ENCODE peak calls at places on chromosomes 4 and X, in nine cellular contexts. G, Y, J, O, P, K, N, B and W are unnamed samples.

GRCh38 chrX:140274761-140275525 is 229.9 kb downstream of the SOX3 start:
- DNase-seq in N (no peak), Y (no peak), J (no peak), K (no peak), P (no peak), O (peak), G (no peak), B (no peak), W (no peak)

GRCh38 chr4:30840571-30840970 is 120.4 kb downstream of the PCDH7 start:
- DNase-seq in J (no peak), P (no peak), B (no peak), O (no peak), G (no peak), N (no peak), K (no peak), Y (no peak), W (no peak)

GRCh38 chrX:9786839-9787635 is 808 bp downstream of the SHROOM2 start:
- DNase-seq in J (peak), B (no peak), N (no peak), O (peak), P (no peak), Y (no peak), G (no peak), K (no peak), W (no peak)

GRCh38 chr4:36363024-36363423 is 81.6 kb downstream of the DTHD1 start:
- DNase-seq in N (no peak), K (no peak), J (no peak), P (no peak), Y (no peak), B (no peak), G (no peak), O (no peak), W (no peak)

GRCh38 chr4:121199742-121200561 is 35.8 kb upstream of the TNIP3 start:
- DNase-seq in O (no peak), B (no peak), J (no peak), Y (no peak), G (no peak), N (no peak), P (no peak), K (peak), W (peak)

GRCh38 chr4:30720021-30720655 is at the start of gene PCDH7:
- DNase-seq in B (no peak), J (peak), G (no peak), O (peak), K (no peak), N (no peak), Y (peak), P (no peak), W (no peak)

GRCh38 chr4:134533068-134533467 is 331.5 kb upstream of the PABPC4L start:
- DNase-seq in O (no peak), Y (no peak), B (no peak), K (no peak), P (no peak), G (no peak), N (no peak), J (no peak), W (no peak)

GRCh38 chr4:3638080-3638715 is 106.0 kb upstream of the LRPAP1 start:
- DNase-seq in N (no peak), G (no peak), P (no peak), B (no peak), Y (no peak), J (no peak), O (no peak), K (no peak), W (no peak)

GRCh38 chrX:26851981-26852380 is 611.2 kb downstream of the PPP4R3C start:
- DNase-seq in J (no peak), O (peak), Y (no peak), G (peak), K (no peak), N (peak), P (no peak), B (no peak), W (no peak)

GRCh38 chr4:23476514-23477090 is 413.2 kb downstream of the PPARGC1A start:
- DNase-seq in O (no peak), J (no peak), G (no peak), K (no peak), N (no peak), B (no peak), P (no peak), Y (no peak), W (no peak)

GRCh38 chr4:38891051-38891738 is 23.6 kb downstream of the FAM114A1 start:
- DNase-seq in J (no peak), K (no peak), N (no peak), Y (no peak), G (no peak), B (no peak), P (no peak), O (no peak), W (no peak)
- TF ChIP-seq REST in J (no peak), K (no peak), N (no peak), Y (no peak), G (no peak), B (no peak), P (no peak), O (no peak), W (no peak)

DNA sequence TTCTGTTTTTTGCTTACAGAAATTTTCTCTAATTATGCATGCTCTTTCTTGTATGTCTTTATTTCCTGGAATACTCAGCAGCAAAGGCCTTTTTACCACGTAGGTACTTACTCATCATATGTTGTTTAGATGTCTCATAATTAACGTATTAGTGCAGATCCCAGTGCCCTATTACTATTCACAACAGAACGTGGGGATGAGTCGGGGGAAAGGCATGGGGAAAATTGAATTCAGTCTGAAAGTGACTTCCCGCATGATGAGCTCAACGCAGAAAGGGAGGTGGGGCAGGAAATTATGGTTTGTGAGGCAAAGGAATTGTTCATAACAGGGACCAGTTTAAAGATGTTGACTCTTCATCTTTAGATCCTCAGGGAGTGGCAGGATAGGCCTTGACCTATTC is 1.9 kb upstream of the TMPRSS11D start:
- DNase-seq in Y (no peak), G (peak), P (no peak), K (no peak), J (no peak), N (no peak), O (no peak), B (peak), W (no peak)
- TF ChIP-seq REST in Y (no peak), G (no peak), P (no peak), K (no peak), J (no peak), N (no peak), O (no peak), B (no peak), W (no peak)

DNA sequence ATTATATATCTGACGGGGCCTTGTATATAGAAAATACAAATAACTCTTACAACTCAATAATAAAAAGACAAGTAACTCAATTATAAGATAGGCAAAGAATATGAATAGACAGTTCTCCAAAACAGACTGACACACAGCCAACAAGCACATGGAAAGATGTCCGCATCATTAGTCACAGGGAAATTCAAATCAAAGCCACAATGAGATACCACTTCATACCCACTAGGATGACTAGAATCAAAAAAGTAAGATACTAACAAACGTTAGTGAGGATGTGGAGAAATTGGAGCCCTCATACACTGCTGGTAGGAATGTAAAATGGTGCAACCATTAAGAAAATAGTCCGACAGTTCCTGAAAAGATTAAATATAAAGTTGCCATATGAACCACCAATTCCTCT is 115.7 kb downstream of the RCHY1 start:
- DNase-seq in K (no peak), Y (no peak), O (no peak), B (no peak), N (no peak), J (no peak), P (no peak), G (no peak), W (no peak)
- TF ChIP-seq REST in K (no peak), Y (no peak), O (no peak), B (no peak), N (no peak), J (no peak), P (no peak), G (no peak), W (no peak)

GRCh38 chrX:39616098-39616729 is 481.5 kb downstream of the BCOR start:
- DNase-seq in J (no peak), P (no peak), B (no peak), K (peak), N (no peak), O (no peak), Y (no peak), G (no peak), W (no peak)

GRCh38 chrX:39614680-39614998 is 483.1 kb downstream of the BCOR start:
- DNase-seq in P (no peak), K (no peak), B (no peak), Y (no peak), O (no peak), G (no peak), N (no peak), J (no peak), W (no peak)

GRCh38 chrX:39611468-39611867 is 486.3 kb downstream of the BCOR start:
- DNase-seq in Y (no peak), B (no peak), P (no peak), N (no peak), O (no peak), K (no peak), G (no peak), J (no peak), W (no peak)

GRCh38 chrX:39613508-39613921 is 484.2 kb downstream of the BCOR start:
- DNase-seq in K (no peak), O (peak), B (no peak), P (no peak), N (no peak), J (peak), G (no peak), Y (peak), W (no peak)

GRCh38 chrX:39613997-39614679 is 483.6 kb downstream of the BCOR start:
- DNase-seq in N (no peak), G (no peak), B (no peak), P (no peak), Y (no peak), K (peak), J (peak), O (peak), W (no peak)
- TF ChIP-seq REST in N (no peak), G (no peak), B (no peak), P (no peak), Y (no peak), K (no peak), J (no peak), O (no peak), W (no peak)

DNA sequence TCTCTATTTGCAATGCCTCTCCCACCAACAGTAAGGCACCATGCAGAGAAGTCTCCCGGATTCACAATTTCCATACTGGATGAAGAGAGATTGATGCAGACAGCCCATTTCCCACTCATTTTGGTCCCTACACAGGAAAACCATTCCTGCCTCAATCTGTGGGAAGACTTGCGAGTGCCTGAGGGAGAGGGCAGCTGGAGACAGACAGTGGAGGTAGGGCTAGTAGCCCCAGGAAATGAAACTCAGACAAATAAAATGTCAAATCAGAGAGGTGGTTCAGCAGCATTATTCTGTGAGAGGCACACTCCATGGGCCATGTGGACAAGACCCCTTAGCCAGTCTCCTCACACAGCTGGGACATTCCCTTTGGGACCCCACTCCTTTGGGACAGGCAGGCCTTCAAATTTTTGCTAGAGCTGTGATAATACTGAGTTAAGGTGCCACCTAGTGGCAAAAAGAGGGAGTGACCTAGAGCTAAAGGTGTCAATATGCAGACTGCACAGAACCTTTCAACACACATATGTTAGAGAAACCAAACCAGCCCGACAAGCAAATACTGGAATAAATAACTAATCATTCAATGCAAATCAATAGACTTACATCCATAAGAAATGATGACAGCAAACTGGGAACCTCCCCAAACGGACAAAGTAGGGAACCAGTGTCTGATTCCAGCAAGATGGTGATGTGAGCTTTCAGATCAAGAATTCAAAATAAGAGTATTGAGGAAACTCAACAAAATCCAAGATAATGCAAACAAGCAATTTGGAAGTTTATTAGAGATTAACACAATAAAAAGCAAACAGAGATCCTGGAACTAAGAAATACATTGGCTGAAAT is 1865.3 kb upstream of the AGA start:
- DNase-seq in K (peak), J (peak), N (peak), G (peak), O (peak), B (peak), Y (peak), P (peak), W (peak)
- TF ChIP-seq REST in K (no peak), J (no peak), N (no peak), G (no peak), O (no peak), B (no peak), Y (no peak), P (no peak), W (no peak)

GRCh38 chrX:71175531-71175930 is 30.9 kb downstream of the NLGN3 start:
- DNase-seq in P (no peak), K (no peak), N (no peak), Y (no peak), G (no peak), J (no peak), B (no peak), O (no peak), W (no peak)

GRCh38 chrX:71177327-71177726 is 32.7 kb downstream of the NLGN3 start:
- DNase-seq in B (no peak), K (no peak), P (no peak), N (peak), J (no peak), O (no peak), Y (no peak), G (no peak), W (no peak)

GRCh38 chrX:71181910-71182799 is 37.5 kb downstream of the NLGN3 start:
- DNase-seq in P (peak), O (peak), N (peak), K (peak), G (peak), Y (peak), J (peak), B (peak), W (peak)

GRCh38 chrX:71181558-71181909 is 36.9 kb downstream of the NLGN3 start:
- DNase-seq in B (no peak), N (no peak), O (no peak), J (peak), P (no peak), K (no peak), Y (no peak), G (no peak), W (peak)

DNA sequence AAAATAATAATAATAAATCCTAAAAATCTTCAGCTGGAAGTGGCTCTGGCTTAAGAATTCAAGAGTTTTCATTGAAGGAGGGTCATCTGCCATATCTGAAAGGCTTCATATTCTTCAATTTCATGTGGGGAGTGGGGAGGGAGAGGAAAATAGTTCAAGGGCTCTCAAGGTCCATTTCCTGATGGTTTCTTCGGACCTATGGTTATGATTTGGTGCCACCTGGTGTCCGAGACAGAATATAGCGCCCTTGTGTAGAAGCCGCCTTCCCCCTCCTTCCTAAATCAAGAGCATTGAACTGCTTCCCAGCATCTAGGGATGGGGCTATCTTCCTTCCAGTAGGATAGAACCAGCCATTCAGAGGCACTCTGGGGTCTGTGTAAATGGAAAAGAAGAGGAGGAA is 34.3 kb downstream of the NLGN3 start:
- DNase-seq in J (peak), N (peak), G (peak), Y (peak), B (peak), P (peak), K (peak), O (peak), W (peak)
- TF ChIP-seq REST in J (no peak), N (no peak), G (no peak), Y (no peak), B (no peak), P (no peak), K (no peak), O (no peak), W (no peak)

GRCh38 chrX:21374994-21375794 is 976 bp downstream of the CNKSR2 start:
- DNase-seq in P (no peak), K (no peak), G (no peak), N (no peak), O (peak), J (peak), Y (peak), B (no peak), W (no peak)
- TF ChIP-seq REST in P (no peak), K (no peak), G (no peak), N (no peak), O (no peak), J (no peak), Y (no peak), B (no peak), W (no peak)

GRCh38 chr4:125043453-125043852 is 271.3 kb upstream of the FAT4 start:
- DNase-seq in J (no peak), B (no peak), O (no peak), Y (no peak), G (no peak), K (no peak), P (no peak), N (no peak), W (no peak)

GRCh38 chr4:125041372-125041930 is 273.3 kb upstream of the FAT4 start:
- DNase-seq in Y (no peak), J (no peak), P (no peak), K (no peak), G (no peak), B (no peak), O (no peak), N (no peak), W (no peak)

GRCh38 chr4:125045311-125045710 is 269.4 kb upstream of the FAT4 start:
- DNase-seq in Y (no peak), J (no peak), N (no peak), K (no peak), O (no peak), P (no peak), G (no peak), B (no peak), W (no peak)

GRCh38 chr4:125042031-125042430 is 272.7 kb upstream of the FAT4 start:
- DNase-seq in B (no peak), J (no peak), Y (no peak), O (no peak), G (no peak), K (no peak), N (no peak), P (no peak), W (no peak)

DNA sequence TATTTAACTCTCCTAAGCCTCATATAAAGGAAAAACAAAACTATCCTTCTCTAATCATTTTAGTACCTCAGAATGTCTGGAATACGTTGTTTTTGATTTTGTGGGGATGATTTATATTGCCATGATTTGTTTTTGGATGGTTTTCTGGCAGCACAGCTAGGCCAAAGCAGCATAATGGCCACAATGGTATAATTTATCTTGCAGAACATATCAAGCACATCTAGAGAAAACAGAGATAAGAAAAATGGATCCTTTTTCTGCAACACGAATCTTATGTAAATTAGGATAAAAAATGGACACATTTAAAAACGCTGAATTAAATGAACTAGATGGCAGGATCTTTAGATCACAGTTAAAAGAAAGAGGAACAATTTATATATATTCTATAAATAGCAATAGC is 269.9 kb upstream of the FAT4 start:
- DNase-seq in K (no peak), B (no peak), P (no peak), O (no peak), J (peak), G (no peak), Y (no peak), N (no peak), W (no peak)
- TF ChIP-seq REST in K (no peak), B (no peak), P (no peak), O (no peak), J (no peak), G (no peak), Y (no peak), N (no peak), W (no peak)

DNA sequence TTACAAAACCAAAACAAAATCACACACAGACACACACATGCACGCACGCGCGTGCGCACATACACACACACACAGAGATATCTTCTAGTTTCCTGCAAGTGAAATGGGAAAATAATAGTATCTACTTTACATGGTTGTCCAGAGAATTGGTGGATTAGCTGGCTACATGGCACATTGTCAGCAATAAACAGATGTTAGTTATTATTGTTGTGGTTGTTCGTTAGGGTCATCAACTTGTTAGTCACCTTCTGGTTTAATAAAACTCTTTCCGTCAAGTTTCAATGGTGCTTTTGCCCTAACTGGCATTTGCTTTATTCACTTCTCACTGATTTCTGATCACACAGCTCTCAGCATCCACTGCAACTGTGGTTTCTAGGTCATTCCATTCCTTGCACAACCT is 25.5 kb upstream of the RASL11B start:
- DNase-seq in O (no peak), Y (no peak), B (no peak), G (no peak), K (no peak), N (no peak), J (no peak), P (no peak), W (no peak)
- TF ChIP-seq REST in O (no peak), Y (no peak), B (no peak), G (no peak), K (no peak), N (no peak), J (no peak), P (no peak), W (no peak)

GRCh38 chr4:20137176-20137575 is 114.5 kb upstream of the SLIT2 start:
- DNase-seq in B (no peak), Y (no peak), J (no peak), N (no peak), P (no peak), G (no peak), O (no peak), K (no peak), W (no peak)
- TF ChIP-seq REST in B (no peak), Y (no peak), J (no peak), N (no peak), P (no peak), G (no peak), O (no peak), K (no peak), W (no peak)